ENCODE peak calls at places on chromosomes 5 and 9, in five cellular contexts. T, Q, V, I and S are unnamed samples. For H3K4me1, the result is how much of the 10 kb centered on the place peaks cover.

GRCh38 chr9:123131258-123131657 is 97.8 kb downstream of the GPR21 start:
- DNase-seq in V (no peak), I (no peak), T (no peak), Q (no peak), S (no peak)

GRCh38 chr9:16871358-16872151 is 1.1 kb upstream of the BNC2 start:
- DNase-seq in T (peak), Q (no peak), V (peak), I (no peak), S (peak)

GRCh38 chr9:114462791-114463190 is 42.5 kb downstream of the WHRN start:
- DNase-seq in I (no peak), V (no peak), Q (no peak), T (no peak), S (no peak)

GRCh38 chr9:113298311-113298710 is 4.9 kb downstream of the RNF183 start:
- DNase-seq in T (no peak), I (no peak), V (no peak), Q (no peak), S (no peak)

GRCh38 chr5:180495292-180495691 is 1.1 kb downstream of the CNOT6 start:
- DNase-seq in I (no peak), T (no peak), Q (peak), V (no peak), S (no peak)

GRCh38 chr5:148844433-148845279 is 18.2 kb downstream of the ADRB2 start:
- DNase-seq in Q (peak), T (no peak), V (no peak), I (no peak), S (no peak)

GRCh38 chr9:86099695-86100364 is 472 bp upstream of the GOLM1 start:
- DNase-seq in I (peak), T (peak), Q (no peak), V (peak), S (peak)

GRCh38 chr9:125594211-125594610 is 112.8 kb downstream of the MAPKAP1 start:
- DNase-seq in T (no peak), Q (no peak), I (no peak), V (no peak), S (no peak)

GRCh38 chr5:181098642-181099452 is 32.1 kb downstream of the OR2V1 start:
- DNase-seq in I (no peak), T (no peak), Q (no peak), V (no peak), S (no peak)

GRCh38 chr5:159913048-159913447 is 3.2 kb upstream of the ADRA1B start:
- DNase-seq in I (no peak), V (no peak), Q (no peak), T (no peak), S (no peak)

GRCh38 chr5:11164456-11165286 is 403.6 kb upstream of the DAP start:
- DNase-seq in T (no peak), Q (no peak), V (no peak), I (no peak), S (no peak)

GRCh38 chr5:54180616-54181015 is 129.8 kb downstream of the ARL15 start:
- DNase-seq in Q (no peak), V (no peak), T (no peak), I (no peak), S (no peak)

GRCh38 chr5:113125371-113125770 is 148.8 kb downstream of the DCP2 start:
- DNase-seq in T (no peak), V (no peak), I (no peak), Q (no peak), S (no peak)
- H3K4me1 ChIP-seq in T (under half), V (under half), I (under half), Q (under half), S (under half)

GRCh38 chr9:94903961-94904421 is 177.5 kb downstream of the AOPEP start:
- DNase-seq in I (no peak), V (no peak), T (no peak), Q (no peak), S (no peak)

GRCh38 chr9:94906181-94906580 is 179.7 kb downstream of the AOPEP start:
- DNase-seq in T (no peak), Q (no peak), V (no peak), I (no peak), S (no peak)

GRCh38 chr9:94906713-94907112 is 180.2 kb downstream of the AOPEP start:
- DNase-seq in V (no peak), I (no peak), T (no peak), Q (no peak), S (no peak)

GRCh38 chr9:94905606-94906005 is 179.1 kb downstream of the AOPEP start:
- DNase-seq in T (no peak), Q (no peak), I (no peak), V (no peak), S (no peak)

GRCh38 chr9:94904806-94905205 is 178.3 kb downstream of the AOPEP start:
- DNase-seq in T (no peak), Q (no peak), V (no peak), I (no peak), S (no peak)
- H3K27ac ChIP-seq in T (no peak), Q (no peak), V (no peak), I (no peak), S (no peak)

DNA sequence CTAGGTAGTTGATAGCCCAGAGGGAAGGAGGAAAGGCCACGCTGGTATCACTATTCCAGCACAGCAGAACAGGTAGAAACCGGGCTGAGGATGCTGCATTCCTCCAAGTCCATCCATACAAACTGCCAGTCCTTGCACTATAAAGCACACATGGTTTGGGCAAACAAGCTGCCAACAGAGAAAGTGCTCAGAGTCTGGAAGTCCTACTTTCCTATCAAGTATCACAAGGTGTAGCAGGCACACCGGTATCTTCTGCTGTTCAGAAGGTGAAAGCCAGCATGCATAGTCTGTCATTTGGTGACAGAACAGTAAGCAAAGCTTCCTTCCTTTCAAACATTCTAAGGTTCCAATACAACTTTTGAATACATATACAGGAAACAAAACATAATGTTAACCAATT is 14.9 kb downstream of the DIAPH1 start:
- DNase-seq in T (no peak), Q (no peak), I (peak), V (no peak), S (no peak)
- H3K4me1 ChIP-seq in T (half or more), Q (half or more), I (half or more), V (under half), S (under half)

DNA sequence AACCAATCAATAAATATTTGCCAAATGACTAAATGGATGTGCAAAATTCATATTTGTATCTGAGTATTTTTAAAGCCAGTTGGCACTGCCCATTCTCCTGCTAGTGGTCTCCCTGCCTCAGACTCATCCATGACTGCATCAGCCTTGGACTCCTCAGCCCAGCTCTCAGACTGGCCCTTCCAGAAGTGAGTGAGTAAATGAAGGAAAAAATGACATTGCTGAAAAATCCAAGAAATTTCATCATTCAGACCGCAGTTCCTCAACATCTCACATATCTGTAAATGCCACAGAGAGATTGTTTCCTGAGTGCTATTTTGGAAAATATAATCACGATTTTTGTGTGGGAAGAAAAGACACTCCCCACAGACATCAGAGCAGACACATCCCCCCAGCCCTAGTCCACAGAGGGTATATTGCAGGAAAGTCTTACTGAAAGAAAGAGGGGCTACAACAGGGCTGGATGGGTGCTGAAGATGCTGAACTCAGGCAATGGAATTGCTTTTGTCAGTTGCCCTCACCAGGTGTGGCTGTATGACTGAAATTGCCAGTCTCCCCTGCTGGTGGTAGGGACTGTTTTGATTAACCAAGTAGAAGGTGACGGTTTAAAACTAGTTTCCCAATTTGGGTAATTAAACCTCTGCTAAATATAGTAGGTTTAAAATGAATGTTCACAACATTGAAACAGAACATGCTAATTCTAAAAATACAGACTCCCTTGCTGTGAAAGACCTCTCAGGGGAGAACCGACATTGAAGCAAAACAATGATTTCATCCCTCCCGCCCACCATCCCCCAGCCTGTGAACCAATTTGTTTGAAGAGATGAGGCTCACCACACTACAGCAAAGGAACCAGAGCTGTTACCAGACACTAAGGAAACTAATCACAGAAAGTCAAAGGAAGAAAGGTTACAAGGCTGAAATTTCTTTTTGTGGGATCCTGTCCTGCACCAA is 158.8 kb downstream of the DEPDC1B start:
- DNase-seq in V (no peak), I (no peak), Q (peak), T (peak), S (no peak)
- H3K27ac ChIP-seq in V (no peak), I (no peak), Q (peak), T (no peak), S (no peak)

DNA sequence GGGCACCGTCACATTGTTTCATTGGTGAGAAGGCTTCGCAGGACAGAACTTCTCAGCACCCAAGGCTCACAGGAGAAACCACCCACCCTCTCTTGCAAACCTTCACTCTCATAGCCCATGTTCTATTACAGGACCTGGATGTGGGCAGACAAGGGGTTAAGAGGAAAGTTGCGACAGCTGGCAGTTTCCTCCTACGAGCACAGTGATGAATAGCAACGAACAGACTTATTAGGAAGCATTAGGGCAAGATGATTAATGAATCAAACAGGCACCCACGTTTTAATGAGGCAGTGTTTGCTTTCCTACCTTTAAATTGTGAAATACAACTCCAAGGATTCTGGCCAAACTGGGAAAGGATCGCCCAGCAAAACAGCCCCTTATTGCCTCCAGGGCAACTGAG is 339.3 kb downstream of the DRD1 start:
- DNase-seq in V (no peak), T (no peak), I (no peak), Q (no peak), S (no peak)
- H3K4me1 ChIP-seq in V (under half), T (under half), I (under half), Q (under half), S (under half)